ENCODE peak calls at places on chromosomes 13 and 19, in seven cellular contexts. Q, K, D, N, R, X and T are unnamed samples.

GRCh38 chr13:94057618-94058017 is 421.9 kb downstream of the DCT start:
- DNase-seq in Q (no peak), K (no peak), D (peak; percentile 29), N (no peak), R (no peak), X (no peak), T (no peak)

GRCh38 chr19:49421039-49421877 is 2.0 kb downstream of the PTH2 start:
- DNase-seq in Q (no peak), K (peak; percentile 40), D (peak; percentile 81), N (no peak), R (peak; percentile 63), X (peak; percentile 91), T (no peak)

GRCh38 chr13:27006519-27007161 is 165.0 kb downstream of the USP12 start:
- DNase-seq in Q (no peak), K (no peak), D (peak; percentile 46), N (no peak), R (peak; percentile 71), X (peak; percentile 43), T (no peak)

GRCh38 chr13:99123101-99124045 is 77.3 kb upstream of the UBAC2 start:
- DNase-seq in Q (no peak), K (no peak), D (peak; percentile 10), N (no peak), R (no peak), X (no peak), T (no peak)

GRCh38 chr19:55486971-55487883 is 1.0 kb upstream of the SSC5D start:
- DNase-seq in Q (peak; percentile 92), K (peak; percentile 65), D (peak; percentile 96), N (no peak), R (no peak), X (peak; percentile 58), T (peak; percentile 63)

GRCh38 chr13:30354481-30355404 is 47.4 kb upstream of the KATNAL1 start:
- DNase-seq in Q (no peak), K (no peak), D (no peak), N (no peak), R (no peak), X (peak; percentile 28), T (no peak)

GRCh38 chr19:49502866-49503581 is 6.8 kb downstream of the RPS11 start:
- DNase-seq in Q (peak; percentile 59), K (no peak), D (peak; percentile 94), N (no peak), R (peak; percentile 45), X (peak; percentile 70), T (no peak)

GRCh38 chr13:77846173-77846572 is 72.5 kb downstream of the EDNRB start:
- DNase-seq in Q (no peak), K (no peak), D (no peak), N (no peak), R (no peak), X (no peak), T (no peak)

GRCh38 chr13:37141011-37141410 is 35.5 kb upstream of the CSNK1A1L start:
- DNase-seq in Q (no peak), K (no peak), D (no peak), N (no peak), R (no peak), X (no peak), T (no peak)

GRCh38 chr19:44758596-44758995 is 10.1 kb downstream of the BCL3 start:
- DNase-seq in Q (no peak), K (no peak), D (peak; percentile 58), N (no peak), R (no peak), X (no peak), T (no peak)

GRCh38 chr13:96844195-96844594 is 150.1 kb downstream of the OXGR1 start:
- DNase-seq in Q (no peak), K (no peak), D (no peak), N (no peak), R (no peak), X (no peak), T (no peak)

GRCh38 chr19:18153555-18154134 is 682 bp downstream of the PIK3R2 start:
- DNase-seq in Q (no peak), K (no peak), D (no peak), N (no peak), R (no peak), X (no peak), T (no peak)

GRCh38 chr19:14835011-14835410 is at the start of the genes OR7A5 and OR7C1:
- DNase-seq in Q (no peak), K (no peak), D (peak; percentile 11), N (no peak), R (no peak), X (no peak), T (no peak)

GRCh38 chr19:36141039-36141914 is 1.4 kb downstream of the CAPNS1 start:
- DNase-seq in Q (peak; percentile 32), K (peak; percentile 91), D (peak; percentile 85), N (peak; percentile 53), R (peak; percentile 94), X (peak; percentile 91), T (peak; percentile 95)

GRCh38 chr19:54310543-54310942 is 2.4 kb downstream of the LILRA5 start:
- DNase-seq in Q (no peak), K (no peak), D (no peak), N (no peak), R (no peak), X (no peak), T (no peak)

GRCh38 chr13:95154441-95154886 is 146.8 kb downstream of the ABCC4 start:
- DNase-seq in Q (no peak), K (no peak), D (no peak), N (no peak), R (no peak), X (no peak), T (no peak)

GRCh38 chr13:32731576-32731975 is 145.3 kb downstream of the PDS5B start:
- DNase-seq in Q (no peak), K (no peak), D (peak; percentile 23), N (no peak), R (no peak), X (no peak), T (no peak)

GRCh38 chr19:33054623-33055022 is 10.1 kb downstream of the RHPN2 start:
- DNase-seq in Q (no peak), K (no peak), D (no peak), N (no peak), R (no peak), X (no peak), T (no peak)

GRCh38 chr19:16014923-16015804 is 61.1 kb upstream of the TPM4 start:
- DNase-seq in Q (no peak), K (no peak), D (no peak), N (no peak), R (no peak), X (no peak), T (no peak)

GRCh38 chr13:104477256-104477655 is 1411.0 kb upstream of the SLC10A2 start:
- DNase-seq in Q (no peak), K (no peak), D (no peak), N (no peak), R (no peak), X (no peak), T (no peak)

GRCh38 chr13:47794963-47795362 is 206.1 kb downstream of the SUCLA2 start:
- DNase-seq in Q (no peak), K (no peak), D (peak; percentile 41), N (no peak), R (no peak), X (peak; percentile 9), T (no peak)

GRCh38 chr13:44523176-44524017 is 52.7 kb downstream of the TSC22D1 start:
- DNase-seq in Q (peak; percentile 32), K (no peak), D (peak; percentile 63), N (no peak), R (no peak), X (no peak), T (no peak)

GRCh38 chr13:59893261-59893660 is 270.5 kb downstream of the DIAPH3 start:
- DNase-seq in Q (no peak), K (no peak), D (no peak), N (no peak), R (no peak), X (no peak), T (no peak)

GRCh38 chr19:48660854-48661731 is 11.7 kb downstream of the NTN5 start:
- DNase-seq in Q (no peak), K (peak; percentile 66), D (peak; percentile 91), N (peak; percentile 65), R (peak; percentile 85), X (peak; percentile 80), T (peak; percentile 73)

GRCh38 chr19:4740092-4740491 is 16.4 kb upstream of the DPP9 start:
- DNase-seq in Q (no peak), K (no peak), D (no peak), N (no peak), R (no peak), X (no peak), T (no peak)

DNA sequence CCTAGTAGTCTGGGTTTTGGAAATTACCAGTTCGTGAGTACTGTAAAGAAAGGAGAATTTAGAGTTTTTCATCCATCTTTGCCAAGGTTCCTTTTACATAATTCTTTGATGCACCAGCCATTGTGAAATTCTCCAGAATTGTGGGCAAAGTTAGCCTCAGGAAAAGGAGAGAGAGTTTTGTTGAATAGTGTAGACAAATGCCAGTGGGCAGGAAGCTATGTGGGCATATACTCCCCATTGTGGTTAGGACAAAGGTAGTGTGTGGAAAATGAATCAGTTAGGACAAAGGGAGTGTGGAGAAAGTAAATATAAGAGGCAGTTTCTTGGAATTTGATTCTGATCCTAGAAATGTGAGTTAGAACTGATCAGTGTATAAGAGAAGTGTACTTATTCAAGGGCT is 67.9 kb downstream of the PCCA start:
- DNase-seq in Q (no peak), K (no peak), D (peak; percentile 35), N (no peak), R (no peak), X (no peak), T (no peak)
- TF ChIP-seq CTCF in Q (no peak), K (no peak), D (no peak), N (no peak), R (no peak), X (no peak), T (no peak)

DNA sequence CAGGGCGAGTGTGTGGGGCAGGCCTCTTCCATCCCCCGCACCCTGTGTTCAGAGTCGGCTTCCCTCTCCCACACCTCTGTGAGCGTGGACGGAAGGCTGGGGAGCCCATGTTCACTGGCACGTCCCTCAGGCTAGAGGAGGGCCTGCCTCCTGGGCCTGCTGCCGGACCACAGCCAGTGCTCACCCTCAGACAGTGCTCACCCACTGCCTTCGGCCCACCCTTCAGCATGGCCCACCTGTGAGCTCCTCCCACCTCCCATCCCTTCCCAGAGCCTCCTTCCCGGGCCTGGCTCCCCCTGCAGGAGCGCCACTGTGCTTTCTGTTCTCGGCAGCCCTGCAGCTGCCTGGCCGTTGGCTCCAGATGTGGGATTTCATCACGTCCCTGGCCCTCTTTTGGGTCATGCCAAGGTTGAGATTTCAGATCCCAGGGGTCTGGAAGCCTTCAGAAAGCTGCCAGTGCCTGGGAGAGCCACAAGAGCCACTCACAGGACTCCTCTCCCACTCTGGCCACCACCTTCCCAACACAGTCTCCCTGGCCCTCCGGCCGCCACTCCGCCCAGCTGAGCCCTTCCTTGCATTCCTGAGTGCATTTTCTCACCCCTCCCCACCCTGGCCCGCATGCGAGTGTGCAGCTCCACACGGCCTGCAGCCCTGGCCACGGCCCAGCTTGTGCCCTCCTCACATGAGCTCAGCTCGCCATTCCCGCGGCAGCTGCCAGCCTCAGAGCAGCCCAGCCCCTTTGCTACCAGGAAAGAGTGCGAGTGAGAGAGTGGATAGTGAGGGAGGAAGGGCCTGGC is 25.3 kb downstream of the CAPN12 start:
- DNase-seq in Q (no peak), K (no peak), D (peak; percentile 70), N (no peak), R (no peak), X (peak; percentile 44), T (peak; percentile 86)
- TF ChIP-seq CTCF in Q (peak; percentile 43), K (no peak), D (peak; percentile 63), N (peak; percentile 42), R (no peak), X (peak; percentile 50), T (no peak)

GRCh38 chr13:23623394-23623793 is 53.2 kb downstream of the TNFRSF19 start:
- DNase-seq in Q (no peak), K (no peak), D (no peak), N (no peak), R (no peak), X (no peak), T (no peak)
- TF ChIP-seq CTCF in Q (no peak), K (no peak), D (no peak), N (no peak), R (no peak), X (no peak), T (no peak)

GRCh38 chr19:58305065-58305931 is at the start of gene ERVK3-1:
- DNase-seq in Q (peak; percentile 94), K (peak; percentile 74), D (peak; percentile 99), N (peak; percentile 90), R (peak; percentile 99), X (peak; percentile 96), T (peak; percentile 98)
- TF ChIP-seq CTCF in Q (peak; percentile 19), K (no peak), D (no peak), N (no peak), R (no peak), X (no peak), T (no peak)